ENCODE peak calls at places on chromosomes 16 and 17, in five cellular contexts. Z is endodermal cell, B is astrocyte of the cerebellum, O is AG09309, C is A549. R is an unnamed sample.

GRCh38 chr17:69357701-69358100 is 30.8 kb upstream of the ABCA5 start:
- DNase-seq in Z (peak; percentile 53), B (no peak), O (no peak), C (peak; percentile 21), R (peak; percentile 19)

GRCh38 chr17:77254961-77255741 is 114.4 kb downstream of the SEC14L1 start:
- DNase-seq in Z (peak; percentile 83), B (no peak), O (peak; percentile 82), C (peak; percentile 87), R (peak; percentile 82)

GRCh38 chr17:77320501-77321256 is 179.9 kb downstream of the SEC14L1 start:
- DNase-seq in Z (peak; percentile 45), B (no peak), O (no peak), C (peak; percentile 52), R (no peak)

GRCh38 chr16:53085539-53086450 is 31.0 kb downstream of the CHD9 start:
- DNase-seq in Z (peak; percentile 41), B (no peak), O (no peak), C (no peak), R (no peak)

GRCh38 chr17:2213291-2213960 is 90.2 kb downstream of the SMG6 start:
- DNase-seq in Z (no peak), B (no peak), O (no peak), C (no peak), R (no peak)

GRCh38 chr17:55089955-55090573 is 121.5 kb downstream of the STXBP4 start:
- DNase-seq in Z (peak; percentile 59), B (peak; percentile 2), O (no peak), C (peak; percentile 64), R (no peak)

GRCh38 chr17:64063766-64064224 is 43.4 kb upstream of the ICAM2 start:
- DNase-seq in Z (peak; percentile 97), B (no peak), O (no peak), C (peak; percentile 68), R (no peak)

GRCh38 chr17:75614556-75615270 is 18.5 kb upstream of the SMIM5 start:
- DNase-seq in Z (no peak), B (no peak), O (no peak), C (no peak), R (no peak)

GRCh38 chr17:41486809-41487530 is 2.7 kb downstream of the KRT36 start:
- DNase-seq in Z (peak; percentile 97), B (no peak), O (no peak), C (peak; percentile 48), R (no peak)

GRCh38 chr17:74089869-74090464 is 113.5 kb upstream of the RPL38 start:
- DNase-seq in Z (peak; percentile 99), B (no peak), O (peak; percentile 13), C (peak; percentile 79), R (peak; percentile 1)

GRCh38 chr17:75832164-75832651 is 12.0 kb downstream of the UNC13D start:
- DNase-seq in Z (peak; percentile 70), B (peak; percentile 53), O (peak; percentile 59), C (no peak), R (no peak)

GRCh38 chr16:30697264-30698138 is 1.5 kb upstream of the SRCAP start:
- DNase-seq in Z (no peak), B (no peak), O (no peak), C (no peak), R (peak; percentile 56)

GRCh38 chr16:58418601-58419000 is 26.3 kb downstream of the GINS3 start:
- DNase-seq in Z (peak; percentile 60), B (no peak), O (no peak), C (no peak), R (no peak)

GRCh38 chr16:12314786-12315185 is 338.3 kb downstream of the SNX29 start:
- DNase-seq in Z (no peak), B (no peak), O (no peak), C (no peak), R (no peak)

GRCh38 chr17:41909088-41909487 is 9.7 kb downstream of the ACLY start:
- DNase-seq in Z (no peak), B (no peak), O (no peak), C (no peak), R (no peak)

DNA sequence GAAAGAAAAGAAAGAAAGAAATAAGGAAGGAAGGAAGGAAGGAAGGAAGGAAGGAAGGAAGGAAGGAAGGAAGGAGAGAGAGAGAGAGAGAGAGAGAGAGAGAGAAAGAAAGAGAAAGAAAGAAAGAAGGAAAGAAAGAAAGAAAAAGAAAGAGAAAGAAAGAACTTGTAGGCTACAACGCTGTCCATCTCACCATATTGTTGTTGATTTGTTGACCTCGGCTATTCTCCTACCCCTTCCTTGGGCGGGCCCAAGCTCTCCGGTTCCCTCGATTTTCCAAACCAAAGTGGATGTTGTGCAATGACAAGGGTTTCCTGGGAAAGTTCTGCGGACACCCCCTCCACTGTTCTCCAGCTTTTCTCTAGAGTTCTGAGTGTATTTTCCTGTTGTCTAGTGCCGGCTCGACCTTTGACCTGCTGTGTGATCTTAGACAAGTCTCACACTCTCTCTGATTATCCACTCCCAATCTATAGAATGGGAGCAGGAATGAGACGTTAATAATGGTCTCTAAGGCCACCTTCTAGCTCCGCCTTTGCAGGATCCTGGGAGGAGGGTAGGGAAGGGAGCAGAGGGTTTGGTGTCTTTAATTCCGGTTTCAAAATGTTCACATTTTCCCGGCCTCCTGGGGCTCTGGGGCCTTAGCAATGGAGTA is 1.6 kb downstream of the IRX6 start:
- DNase-seq in Z (no peak), B (no peak), O (no peak), C (no peak), R (no peak)
- H3K4me3 ChIP-seq in Z (peak overlapping the region; percentile 76), B (no peak overlapping the region), O (no peak overlapping the region), C (no peak overlapping the region), R (peak overlapping the region; percentile 38)

GRCh38 chr16:67248401-67249177 is at the start of gene SLC9A5:
- DNase-seq in Z (peak; percentile 81), B (no peak), O (no peak), C (no peak), R (no peak)
- TF ChIP-seq CTCF in Z (peak; percentile 54), B (no peak), O (no peak), C (no peak), R (no peak)

GRCh38 chr17:51229889-51230288 is 30.0 kb downstream of the MBTD1 start:
- DNase-seq in Z (no peak), B (no peak), O (no peak), C (no peak), R (no peak)

GRCh38 chr17:51224615-51225262 is 35.1 kb downstream of the MBTD1 start:
- DNase-seq in Z (no peak), B (no peak), O (no peak), C (no peak), R (no peak)

GRCh38 chr17:51231999-51232398 is 27.9 kb downstream of the MBTD1 start:
- DNase-seq in Z (no peak), B (no peak), O (no peak), C (no peak), R (no peak)

GRCh38 chr17:51230306-51230705 is 29.5 kb downstream of the MBTD1 start:
- DNase-seq in Z (peak; percentile 51), B (no peak), O (no peak), C (no peak), R (no peak)

GRCh38 chr17:51228177-51228576 is 31.7 kb downstream of the MBTD1 start:
- DNase-seq in Z (no peak), B (peak; percentile 15), O (peak; percentile 53), C (no peak), R (no peak)
- H3K4me3 ChIP-seq in Z (no peak overlapping the region), B (no peak overlapping the region), O (no peak overlapping the region), C (no peak overlapping the region), R (no peak overlapping the region)

DNA sequence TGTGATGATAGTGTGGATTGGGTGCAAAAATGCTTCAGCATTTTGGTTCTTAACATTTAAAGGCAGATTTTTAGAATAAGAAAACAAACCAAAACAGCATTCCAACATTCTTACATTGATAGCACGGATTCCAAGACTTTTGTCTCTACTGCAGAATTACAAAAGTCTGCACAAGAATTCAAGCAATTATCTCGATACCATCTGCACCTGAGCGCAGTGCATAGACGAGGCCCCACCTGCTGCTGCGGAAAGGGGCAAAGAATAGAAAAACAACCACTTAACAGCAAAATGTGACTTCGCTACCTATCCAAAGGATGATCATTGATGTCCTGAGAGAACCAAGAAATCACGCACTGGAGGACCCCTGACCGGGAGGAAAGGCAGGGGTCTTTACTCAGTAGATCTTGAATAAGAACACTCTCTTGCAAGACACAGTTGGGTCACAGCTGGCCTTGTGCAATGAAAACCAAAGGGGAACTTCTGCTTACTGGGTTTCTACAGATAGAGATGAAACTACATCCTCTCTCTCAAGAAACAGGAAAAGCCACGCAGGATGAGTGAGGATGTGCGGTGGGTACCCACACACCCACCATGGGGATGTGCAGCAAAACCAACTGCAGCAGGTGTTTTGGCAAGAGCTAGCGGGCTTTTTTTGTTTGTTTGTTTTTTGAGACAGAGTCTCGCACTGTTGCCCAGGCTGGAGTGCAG is 147.4 kb upstream of the RPH3AL start:
- DNase-seq in Z (no peak), B (no peak), O (no peak), C (no peak), R (no peak)
- TF ChIP-seq CTCF in Z (no peak), B (no peak), O (no peak), C (no peak), R (no peak)

GRCh38 chr17:7558544-7559306 is at the start of gene TNFSF13:
- DNase-seq in Z (no peak), B (no peak), O (no peak), C (no peak), R (no peak)

GRCh38 chr17:7557825-7558543 is 566 bp upstream of the TNFSF13 start:
- DNase-seq in Z (peak; percentile 93), B (no peak), O (peak; percentile 28), C (peak; percentile 50), R (no peak)

GRCh38 chr17:7561028-7561575 is 617 bp upstream of the SENP3 start:
- DNase-seq in Z (peak; percentile 98), B (peak; percentile 61), O (no peak), C (peak; percentile 91), R (no peak)

GRCh38 chr17:7560172-7561027 is 1.3 kb upstream of the SENP3 start:
- DNase-seq in Z (peak; percentile 98), B (no peak), O (no peak), C (peak; percentile 78), R (no peak)

GRCh38 chr17:7559307-7560171 is 989 bp downstream of the TNFSF13 start:
- DNase-seq in Z (peak; percentile 63), B (no peak), O (no peak), C (no peak), R (no peak)
- H3K4me3 ChIP-seq in Z (no peak overlapping the region), B (no peak overlapping the region), O (no peak overlapping the region), C (no peak overlapping the region), R (peak overlapping the region; percentile 89)

R was measured in epithelial cell of proximal tubule.